ENCODE peak calls at places on chromosome 16, in six cellular contexts. F is thoracic aorta, Q is tibial nerve, J is NT2/D1, P is tibial artery, D is PC-3. L is an unnamed sample. For H3K4me1, the result is how much of the 10 kb centered on the place peaks cover.

GRCh38 chr16:58495861-58496331 is 4.0 kb upstream of the NDRG4 start:
- DNase-seq in P (no peak), D (no peak), J (no peak), Q (no peak), F (no peak), L (no peak)

GRCh38 chr16:83994087-83994486 is 26.0 kb downstream of the NECAB2 start:
- DNase-seq in P (no peak), Q (no peak), F (no peak), D (peak), J (no peak), L (no peak)

GRCh38 chr16:86251682-86252081 is 258.6 kb upstream of the FOXF1 start:
- DNase-seq in P (no peak), F (no peak), D (no peak), J (no peak), Q (no peak), L (no peak)

GRCh38 chr16:35745191-35745590 is 2285.8 kb downstream of the TP53TG3F start:
- DNase-seq in P (no peak), D (no peak), Q (no peak), J (no peak), F (no peak), L (no peak)

GRCh38 chr16:88994704-88995103 is 17.7 kb upstream of the CBFA2T3 start:
- DNase-seq in J (no peak), F (no peak), Q (no peak), P (no peak), D (no peak), L (no peak)

GRCh38 chr16:3573146-3573815 is 3.9 kb downstream of the NLRC3 start:
- DNase-seq in Q (no peak), F (no peak), J (no peak), P (no peak), D (no peak), L (no peak)

GRCh38 chr16:84833542-84834402 is 14.0 kb downstream of the CRISPLD2 start:
- DNase-seq in D (no peak), J (no peak), Q (no peak), P (no peak), F (no peak), L (no peak)

GRCh38 chr16:85555549-85556455 is 57.3 kb upstream of the GSE1 start:
- DNase-seq in P (no peak), F (no peak), J (peak), Q (no peak), D (no peak), L (peak)

GRCh38 chr16:3640632-3641501 is 13.6 kb upstream of the DNASE1 start:
- DNase-seq in J (no peak), P (peak), D (no peak), F (no peak), Q (no peak), L (no peak)

GRCh38 chr16:8103649-8104289 is 486.5 kb downstream of the TMEM114 start:
- DNase-seq in D (no peak), J (no peak), P (no peak), Q (no peak), F (no peak), L (no peak)

GRCh38 chr16:17133851-17134250 is 336.9 kb downstream of the XYLT1 start:
- DNase-seq in D (no peak), F (no peak), J (no peak), P (no peak), Q (no peak), L (no peak)

GRCh38 chr16:85870159-85870558 is 28.8 kb upstream of the IRF8 start:
- DNase-seq in J (no peak), D (no peak), Q (no peak), P (no peak), F (no peak), L (no peak)

GRCh38 chr16:48089053-48089792 is 66.6 kb downstream of the ABCC12 start:
- DNase-seq in Q (no peak), D (no peak), P (no peak), J (no peak), F (no peak), L (no peak)

GRCh38 chr16:8199390-8199789 is 390.9 kb downstream of the TMEM114 start:
- DNase-seq in F (no peak), J (peak), Q (no peak), P (no peak), D (no peak), L (no peak)

GRCh38 chr16:87965973-87966667 is 14.9 kb downstream of the BANP start:
- DNase-seq in Q (no peak), F (no peak), J (no peak), P (no peak), D (no peak), L (no peak)

GRCh38 chr16:78638371-78638770 is 538.9 kb downstream of the WWOX start:
- DNase-seq in F (no peak), P (no peak), Q (no peak), J (no peak), D (no peak), L (no peak)

GRCh38 chr16:19882641-19883040 is 2.0 kb downstream of the GPRC5B start:
- DNase-seq in J (no peak), P (no peak), F (no peak), Q (no peak), D (no peak), L (no peak)
- H3K4me1 ChIP-seq in J (under half), P (under half), F (under half), Q (under half), D (under half), L (under half)

GRCh38 chr16:75102595-75102994 is 14.0 kb downstream of the LDHD start:
- DNase-seq in P (peak), D (no peak), Q (no peak), J (no peak), F (no peak), L (peak)

GRCh38 chr16:75104836-75105235 is 11.7 kb downstream of the LDHD start:
- DNase-seq in F (no peak), J (no peak), Q (no peak), P (no peak), D (no peak), L (no peak)

GRCh38 chr16:75106351-75107274 is 10.0 kb downstream of the LDHD start:
- DNase-seq in P (peak), J (no peak), Q (no peak), D (no peak), F (no peak), L (no peak)

GRCh38 chr16:75105306-75106061 is 11.1 kb downstream of the LDHD start:
- DNase-seq in D (no peak), J (no peak), F (no peak), Q (no peak), P (no peak), L (no peak)

GRCh38 chr16:75103994-75104393 is 12.6 kb downstream of the LDHD start:
- DNase-seq in P (no peak), J (no peak), F (no peak), Q (no peak), D (no peak), L (no peak)
- H3K4me1 ChIP-seq in P (under half), J (under half), F (under half), Q (under half), D (under half), L (under half)

GRCh38 chr16:73040735-73041402 is 7.1 kb downstream of the ZFHX3 start:
- DNase-seq in P (peak), F (no peak), D (no peak), J (no peak), Q (no peak), L (no peak)

GRCh38 chr16:73036074-73036826 is 11.7 kb downstream of the ZFHX3 start:
- DNase-seq in F (no peak), D (no peak), J (no peak), P (no peak), Q (no peak), L (no peak)

GRCh38 chr16:73037331-73037745 is 10.6 kb downstream of the ZFHX3 start:
- DNase-seq in Q (no peak), D (no peak), J (no peak), F (no peak), P (peak), L (no peak)

GRCh38 chr16:73040136-73040535 is 7.8 kb downstream of the ZFHX3 start:
- DNase-seq in Q (no peak), P (peak), J (peak), F (no peak), D (no peak), L (no peak)

GRCh38 chr16:73037845-73038570 is 9.9 kb downstream of the ZFHX3 start:
- DNase-seq in P (peak), J (no peak), F (no peak), Q (no peak), D (no peak), L (no peak)
- H3K4me1 ChIP-seq in P (half or more), J (under half), F (half or more), Q (under half), D (under half), L (under half)

GRCh38 chr16:57380671-57381462 is 8.6 kb downstream of the CX3CL1 start:
- DNase-seq in J (no peak), P (no peak), D (peak), F (no peak), Q (no peak), L (no peak)

GRCh38 chr16:57381791-57382534 is 9.7 kb downstream of the CX3CL1 start:
- DNase-seq in D (no peak), Q (no peak), P (no peak), F (no peak), J (no peak), L (no peak)

GRCh38 chr16:57384248-57385070 is 12.2 kb downstream of the CX3CL1 start:
- DNase-seq in Q (no peak), J (no peak), F (no peak), D (no peak), P (no peak), L (peak)

GRCh38 chr16:57383276-57384247 is 11.3 kb downstream of the CX3CL1 start:
- DNase-seq in P (peak), J (peak), Q (no peak), F (no peak), D (peak), L (peak)

GRCh38 chr16:57382535-57383275 is 10.4 kb downstream of the CX3CL1 start:
- DNase-seq in Q (no peak), P (no peak), J (no peak), F (no peak), D (no peak), L (no peak)
- H3K4me1 ChIP-seq in Q (under half), P (under half), J (under half), F (half or more), D (under half), L (under half)

DNA sequence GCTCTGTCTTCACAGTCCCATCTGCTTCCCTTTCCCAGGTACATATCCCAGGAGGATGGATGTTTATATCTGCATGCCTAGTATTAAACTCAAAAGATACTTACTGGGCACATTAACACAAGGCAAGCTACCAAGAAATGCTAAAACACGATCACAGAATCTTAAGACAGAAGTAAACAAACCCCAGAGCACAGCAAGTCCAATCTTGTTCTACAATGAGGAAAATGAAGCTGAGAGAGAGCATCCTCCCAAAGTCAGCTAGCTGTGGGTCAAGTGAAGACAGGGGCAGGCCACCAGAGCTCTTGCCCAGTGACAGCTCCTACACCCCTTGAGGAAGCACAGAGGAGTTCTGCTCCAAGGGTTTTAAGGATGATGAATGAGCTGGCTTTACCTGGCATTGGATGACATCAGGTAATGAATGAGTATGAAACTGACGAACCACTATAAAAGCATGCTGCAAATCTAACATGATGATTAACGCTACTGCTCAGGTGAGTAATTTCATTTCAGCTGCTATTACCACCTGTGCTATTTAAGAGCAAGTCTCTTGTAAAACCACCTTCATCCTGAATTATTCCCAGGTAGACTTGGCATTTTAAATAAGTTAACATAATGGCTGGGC is 20.3 kb downstream of the XPO6 start:
- DNase-seq in Q (no peak), D (peak), P (no peak), J (no peak), F (no peak), L (no peak)
- H3K4me1 ChIP-seq in Q (under half), D (under half), P (under half), J (under half), F (under half), L (under half)

GRCh38 chr16:66882702-66883101 is 2.4 kb downstream of the PDP2 start:
- DNase-seq in P (no peak), J (no peak), D (no peak), F (no peak), Q (no peak), L (no peak)
- H3K4me1 ChIP-seq in P (under half), J (under half), D (under half), F (under half), Q (under half), L (under half)

DNA sequence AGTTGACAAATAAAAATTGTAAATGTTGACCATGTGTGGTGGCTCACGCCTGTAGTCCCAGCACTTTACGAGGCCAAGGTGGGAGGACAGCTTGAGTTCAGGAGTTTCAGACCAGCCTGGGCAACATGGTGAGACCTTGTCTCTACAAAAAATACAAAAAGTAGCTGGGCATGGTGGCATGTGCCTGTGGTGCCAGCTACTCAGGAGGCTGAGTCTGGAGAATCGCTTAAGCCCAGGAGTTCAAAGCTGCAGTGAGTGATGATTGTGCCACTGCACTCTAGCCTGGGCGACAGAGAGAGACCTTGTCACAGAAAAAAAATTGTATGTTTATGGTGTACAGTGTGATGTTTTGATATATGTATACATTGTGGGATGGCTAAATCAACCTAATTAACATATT is 119.6 kb downstream of the NPIPB5 start:
- DNase-seq in P (no peak), J (no peak), D (no peak), F (no peak), Q (no peak), L (no peak)
- H3K4me1 ChIP-seq in P (under half), J (under half), D (under half), F (under half), Q (under half), L (under half)

GRCh38 chr16:1980026-1980769 is 1.1 kb downstream of the NOXO1 start:
- DNase-seq in D (no peak), P (no peak), F (no peak), J (no peak), Q (no peak), L (peak)
- H3K4me1 ChIP-seq in D (under half), P (under half), F (under half), J (under half), Q (under half), L (under half)

DNA sequence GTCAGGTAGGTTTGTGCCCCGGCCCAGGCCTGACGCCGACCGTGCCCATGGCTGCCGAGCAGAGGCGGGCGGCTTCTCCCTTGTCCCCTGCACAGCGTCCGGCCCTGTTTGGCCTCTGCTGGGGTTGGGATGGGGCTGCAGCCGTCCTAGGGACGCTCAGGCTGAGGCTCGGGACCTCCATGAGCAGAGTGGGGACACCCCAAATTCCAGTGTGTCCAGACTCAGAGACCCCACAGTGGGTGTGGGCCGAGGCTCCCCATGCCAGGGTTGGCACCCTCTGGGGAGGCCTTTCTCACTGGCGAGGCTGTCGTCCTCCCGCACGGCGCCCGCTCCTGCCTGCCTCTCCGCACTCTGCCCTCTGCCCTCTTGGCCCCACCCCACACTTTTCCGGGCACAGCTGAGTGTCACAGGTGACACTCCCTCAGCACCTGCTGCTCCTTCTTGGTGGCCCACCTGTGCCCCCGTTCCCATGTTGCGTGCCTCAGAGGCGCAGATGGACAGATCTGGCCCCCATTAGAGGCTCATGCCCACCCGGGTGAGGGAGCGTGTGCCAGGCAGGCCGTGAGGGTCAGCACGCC is 16.1 kb downstream of the TRAF7 start:
- DNase-seq in J (no peak), D (no peak), P (no peak), Q (no peak), F (no peak), L (no peak)
- H3K4me1 ChIP-seq in J (under half), D (under half), P (under half), Q (under half), F (under half), L (under half)